ENCODE peak calls at places on chromosomes 5 and 9, in six cellular contexts. Y, B, I, Z, A and Q are unnamed samples.

GRCh38 chr9:123039617-123040219 is 6.3 kb downstream of the GPR21 start:
- DNase-seq in Y (no peak), B (no peak), I (no peak), Z (no peak), A (no peak), Q (no peak)

GRCh38 chr5:92644271-92644886 is 936.6 kb downstream of the NR2F1-AS1 start:
- DNase-seq in Y (no peak), B (no peak), I (no peak), Z (no peak), A (no peak), Q (no peak)

GRCh38 chr5:528625-529511 is 4.6 kb upstream of the SLC9A3 start:
- DNase-seq in Y (no peak), B (no peak), I (no peak), Z (no peak), A (no peak), Q (no peak)

GRCh38 chr5:68505917-68506860 is 290.6 kb downstream of the PIK3R1 start:
- DNase-seq in Y (no peak), B (no peak), I (no peak), Z (no peak), A (no peak), Q (no peak)

GRCh38 chr5:453725-454481 is 10.9 kb downstream of the EXOC3 start:
- DNase-seq in Y (no peak), B (no peak), I (no peak), Z (no peak), A (peak; percentile 23), Q (no peak)

GRCh38 chr9:133202145-133202513 is 6.9 kb downstream of the OBP2B start:
- DNase-seq in Y (peak; percentile 76), B (no peak), I (no peak), Z (no peak), A (no peak), Q (no peak)

GRCh38 chr5:176157656-176158055 is 80.6 kb upstream of the SIMC1 start:
- DNase-seq in Y (no peak), B (no peak), I (no peak), Z (no peak), A (no peak), Q (no peak)

GRCh38 chr9:4090491-4090890 is 209.4 kb downstream of the GLIS3 start:
- DNase-seq in Y (no peak), B (no peak), I (no peak), Z (no peak), A (no peak), Q (no peak)

GRCh38 chr5:178430187-178431062 is 159.8 kb downstream of the COL23A1 start:
- DNase-seq in Y (peak; percentile 65), B (no peak), I (no peak), Z (no peak), A (no peak), Q (no peak)

GRCh38 chr9:128456613-128457061 is 831 bp downstream of the ODF2 start:
- DNase-seq in Y (peak; percentile 88), B (peak; percentile 42), I (peak; percentile 68), Z (peak; percentile 91), A (peak; percentile 84), Q (no peak)

GRCh38 chr9:136140966-136141365 is 22.3 kb upstream of the TMEM250 start:
- DNase-seq in Y (no peak), B (no peak), I (no peak), Z (no peak), A (no peak), Q (no peak)

GRCh38 chr9:127844821-127845359 is 9.6 kb downstream of the ENG start:
- DNase-seq in Y (no peak), B (no peak), I (no peak), Z (no peak), A (peak; percentile 76), Q (no peak)

GRCh38 chr5:35890021-35890740 is 33.5 kb downstream of the IL7R start:
- DNase-seq in Y (no peak), B (no peak), I (no peak), Z (no peak), A (no peak), Q (no peak)